ENCODE peak calls at places on chromosomes 1 and 21, in nine cellular contexts. One of them, this sample, is unnamed.

GRCh38 chr1:204841798-204842197 is 28.9 kb upstream of the NFASC start:
- DNase-seq in right cardiac atrium: no peak
- DNase-seq in endothelial cell: no peak
- DNase-seq in AG08396: no peak
- DNase-seq in IMR-90: no peak
- DNase-seq in adipocyte: no peak
- DNase-seq in fibroblast of lung: no peak
- DNase-seq in AML-193: no peak
- DNase-seq in activated naive CD4-positive, alpha-beta T cell treated with anti-CD3 and anti-CD28 coated beads for 36 hours: no peak
- DNase-seq in this sample: no peak

GRCh38 chr1:84090447-84091244 is 53.4 kb upstream of the PRKACB start:
- DNase-seq in fibroblast of lung: no peak
- DNase-seq in endothelial cell: no peak
- DNase-seq in activated naive CD4-positive, alpha-beta T cell treated with anti-CD3 and anti-CD28 coated beads for 36 hours: peak
- DNase-seq in AML-193: no peak
- DNase-seq in IMR-90: no peak
- DNase-seq in right cardiac atrium: no peak
- DNase-seq in adipocyte: no peak
- DNase-seq in AG08396: no peak
- DNase-seq in this sample: no peak

GRCh38 chr1:49098866-49099265 is 322.2 kb upstream of the BEND5 start:
- DNase-seq in adipocyte: no peak
- DNase-seq in AG08396: no peak
- DNase-seq in AML-193: no peak
- DNase-seq in IMR-90: no peak
- DNase-seq in right cardiac atrium: no peak
- DNase-seq in activated naive CD4-positive, alpha-beta T cell treated with anti-CD3 and anti-CD28 coated beads for 36 hours: no peak
- DNase-seq in fibroblast of lung: no peak
- DNase-seq in endothelial cell: no peak
- DNase-seq in this sample: no peak

GRCh38 chr21:42441963-42442362 is 38.3 kb downstream of the UBASH3A start:
- DNase-seq in fibroblast of lung: no peak
- DNase-seq in adipocyte: no peak
- DNase-seq in endothelial cell: no peak
- DNase-seq in AML-193: no peak
- DNase-seq in activated naive CD4-positive, alpha-beta T cell treated with anti-CD3 and anti-CD28 coated beads for 36 hours: no peak
- DNase-seq in AG08396: no peak
- DNase-seq in right cardiac atrium: no peak
- DNase-seq in IMR-90: no peak
- DNase-seq in this sample: no peak

GRCh38 chr1:241926141-241926540 is 31.4 kb upstream of the BECN2 start:
- DNase-seq in AG08396: no peak
- DNase-seq in endothelial cell: no peak
- DNase-seq in IMR-90: no peak
- DNase-seq in AML-193: no peak
- DNase-seq in adipocyte: no peak
- DNase-seq in activated naive CD4-positive, alpha-beta T cell treated with anti-CD3 and anti-CD28 coated beads for 36 hours: no peak
- DNase-seq in fibroblast of lung: no peak
- DNase-seq in right cardiac atrium: no peak
- DNase-seq in this sample: no peak

GRCh38 chr21:42499430-42500106 is 3.5 kb upstream of the RSPH1 start:
- DNase-seq in IMR-90: no peak
- DNase-seq in activated naive CD4-positive, alpha-beta T cell treated with anti-CD3 and anti-CD28 coated beads for 36 hours: no peak
- DNase-seq in fibroblast of lung: no peak
- DNase-seq in AG08396: no peak
- DNase-seq in endothelial cell: no peak
- DNase-seq in AML-193: no peak
- DNase-seq in adipocyte: no peak
- DNase-seq in right cardiac atrium: no peak
- DNase-seq in this sample: no peak

GRCh38 chr1:18989956-18990355 is 33.5 kb upstream of the IFFO2 start:
- DNase-seq in activated naive CD4-positive, alpha-beta T cell treated with anti-CD3 and anti-CD28 coated beads for 36 hours: no peak
- DNase-seq in fibroblast of lung: no peak
- DNase-seq in AG08396: no peak
- DNase-seq in adipocyte: no peak
- DNase-seq in IMR-90: no peak
- DNase-seq in AML-193: no peak
- DNase-seq in right cardiac atrium: no peak
- DNase-seq in endothelial cell: no peak
- DNase-seq in this sample: no peak

GRCh38 chr1:2269193-2269921 is 41.2 kb downstream of the SKI start:
- DNase-seq in activated naive CD4-positive, alpha-beta T cell treated with anti-CD3 and anti-CD28 coated beads for 36 hours: no peak
- DNase-seq in right cardiac atrium: peak
- DNase-seq in AML-193: no peak
- DNase-seq in adipocyte: no peak
- DNase-seq in endothelial cell: no peak
- DNase-seq in IMR-90: no peak
- DNase-seq in fibroblast of lung: no peak
- DNase-seq in AG08396: no peak
- DNase-seq in this sample: no peak

GRCh38 chr1:6257541-6258069 is 3.3 kb downstream of the GPR153 start:
- DNase-seq in AG08396: no peak
- DNase-seq in fibroblast of lung: no peak
- DNase-seq in AML-193: no peak
- DNase-seq in adipocyte: no peak
- DNase-seq in IMR-90: no peak
- DNase-seq in right cardiac atrium: no peak
- DNase-seq in endothelial cell: no peak
- DNase-seq in activated naive CD4-positive, alpha-beta T cell treated with anti-CD3 and anti-CD28 coated beads for 36 hours: no peak
- DNase-seq in this sample: no peak

GRCh38 chr1:221712198-221712684 is 29.6 kb downstream of the DUSP10 start:
- DNase-seq in AG08396: peak
- DNase-seq in adipocyte: peak
- DNase-seq in endothelial cell: no peak
- DNase-seq in AML-193: peak
- DNase-seq in right cardiac atrium: no peak
- DNase-seq in activated naive CD4-positive, alpha-beta T cell treated with anti-CD3 and anti-CD28 coated beads for 36 hours: peak
- DNase-seq in fibroblast of lung: peak
- DNase-seq in IMR-90: peak
- DNase-seq in this sample: peak

GRCh38 chr1:154627247-154628121 is 19.5 kb upstream of the ADAR start:
- DNase-seq in AG08396: peak
- DNase-seq in activated naive CD4-positive, alpha-beta T cell treated with anti-CD3 and anti-CD28 coated beads for 36 hours: peak
- DNase-seq in AML-193: peak
- DNase-seq in right cardiac atrium: peak
- DNase-seq in adipocyte: peak
- DNase-seq in fibroblast of lung: peak
- DNase-seq in endothelial cell: peak
- DNase-seq in IMR-90: peak
- DNase-seq in this sample: peak

GRCh38 chr1:32115496-32115895 is 7.6 kb downstream of the KPNA6 start:
- DNase-seq in AML-193: no peak
- DNase-seq in IMR-90: peak
- DNase-seq in fibroblast of lung: no peak
- DNase-seq in AG08396: no peak
- DNase-seq in adipocyte: no peak
- DNase-seq in activated naive CD4-positive, alpha-beta T cell treated with anti-CD3 and anti-CD28 coated beads for 36 hours: no peak
- DNase-seq in right cardiac atrium: no peak
- DNase-seq in endothelial cell: no peak
- DNase-seq in this sample: no peak

GRCh38 chr1:55848906-55849305 is 633.7 kb upstream of the USP24 start:
- DNase-seq in AML-193: no peak
- DNase-seq in IMR-90: peak
- DNase-seq in adipocyte: peak
- DNase-seq in endothelial cell: peak
- DNase-seq in AG08396: peak
- DNase-seq in activated naive CD4-positive, alpha-beta T cell treated with anti-CD3 and anti-CD28 coated beads for 36 hours: no peak
- DNase-seq in fibroblast of lung: peak
- DNase-seq in right cardiac atrium: no peak
- DNase-seq in this sample: no peak

GRCh38 chr1:170586321-170586855 is 54.4 kb downstream of the GORAB start:
- DNase-seq in fibroblast of lung: peak
- DNase-seq in adipocyte: peak
- DNase-seq in IMR-90: no peak
- DNase-seq in activated naive CD4-positive, alpha-beta T cell treated with anti-CD3 and anti-CD28 coated beads for 36 hours: no peak
- DNase-seq in AG08396: no peak
- DNase-seq in right cardiac atrium: peak
- DNase-seq in AML-193: no peak
- DNase-seq in endothelial cell: no peak
- DNase-seq in this sample: no peak

GRCh38 chr1:1034438-1034759 is 14.5 kb downstream of the AGRN start:
- DNase-seq in activated naive CD4-positive, alpha-beta T cell treated with anti-CD3 and anti-CD28 coated beads for 36 hours: no peak
- DNase-seq in endothelial cell: no peak
- DNase-seq in right cardiac atrium: no peak
- DNase-seq in fibroblast of lung: no peak
- DNase-seq in IMR-90: no peak
- DNase-seq in AML-193: no peak
- DNase-seq in adipocyte: no peak
- DNase-seq in AG08396: no peak
- DNase-seq in this sample: no peak

GRCh38 chr1:109932679-109933078 is 22.0 kb downstream of the CSF1 start:
- DNase-seq in IMR-90: no peak
- DNase-seq in adipocyte: no peak
- DNase-seq in activated naive CD4-positive, alpha-beta T cell treated with anti-CD3 and anti-CD28 coated beads for 36 hours: no peak
- DNase-seq in AML-193: no peak
- DNase-seq in fibroblast of lung: no peak
- DNase-seq in AG08396: no peak
- DNase-seq in right cardiac atrium: no peak
- DNase-seq in endothelial cell: no peak
- DNase-seq in this sample: no peak

This sample was measured in KBM-7.